ENCODE peak calls at places on chromosomes 1 and 21, in six cellular contexts. A, Z, R, E, K and N are unnamed samples.

GRCh38 chr1:94298861-94299260 is 61.5 kb upstream of the ARHGAP29 start:
- DNase-seq in A (no peak), Z (peak), K (no peak), E (no peak), R (no peak), N (no peak)

GRCh38 chr21:22657786-22658185 is 1659.6 kb downstream of the NCAM2 start:
- DNase-seq in E (no peak), R (no peak), K (no peak), Z (no peak), A (no peak), N (no peak)

GRCh38 chr1:60813051-60813450 is 269.3 kb upstream of the NFIA start:
- DNase-seq in A (no peak), R (no peak), Z (no peak), K (no peak), E (no peak), N (no peak)

GRCh38 chr1:21663251-21663950 is 5.8 kb downstream of the RAP1GAP start:
- DNase-seq in R (no peak), K (no peak), E (no peak), Z (no peak), A (no peak), N (no peak)

GRCh38 chr21:27168084-27168483 is 201.2 kb upstream of the ADAMTS5 start:
- DNase-seq in Z (peak), A (no peak), E (no peak), K (no peak), R (no peak), N (no peak)

GRCh38 chr21:15455819-15456462 is 273.8 kb upstream of the USP25 start:
- DNase-seq in Z (no peak), E (no peak), K (no peak), A (peak), R (no peak), N (no peak)

GRCh38 chr1:85343612-85344255 is 67.3 kb upstream of the BCL10 start:
- DNase-seq in R (no peak), K (no peak), Z (peak), E (peak), A (no peak), N (no peak)

GRCh38 chr1:21239181-21239580 is 51.1 kb downstream of the ECE1 start:
- DNase-seq in K (peak), R (no peak), Z (no peak), E (no peak), A (no peak), N (no peak)

GRCh38 chr1:193927550-193927949 is 741.1 kb upstream of the B3GALT2 start:
- DNase-seq in Z (no peak), R (no peak), A (no peak), E (no peak), K (no peak), N (no peak)

GRCh38 chr21:35072960-35073359 is 23.9 kb upstream of the RUNX1 start:
- DNase-seq in K (no peak), E (no peak), R (no peak), A (no peak), Z (no peak), N (no peak)

GRCh38 chr1:48947761-48948537 is 171.3 kb upstream of the BEND5 start:
- DNase-seq in E (no peak), Z (no peak), K (no peak), R (no peak), A (no peak), N (no peak)

GRCh38 chr1:47444578-47445465 is 7.0 kb downstream of the FOXD2 start:
- DNase-seq in K (peak), R (peak), E (peak), A (no peak), Z (peak), N (peak)

GRCh38 chr1:183164350-183164749 is 21.7 kb upstream of the LAMC2 start:
- DNase-seq in A (peak), Z (peak), E (peak), R (no peak), K (no peak), N (no peak)

GRCh38 chr1:199279872-199280649 is 641.2 kb downstream of the PTPRC start:
- DNase-seq in R (no peak), A (no peak), K (no peak), Z (peak), E (no peak), N (no peak)

GRCh38 chr1:152185544-152186391 is 26.7 kb upstream of the RPTN start:
- DNase-seq in K (peak), R (peak), E (peak), Z (peak), A (no peak), N (no peak)

DNA sequence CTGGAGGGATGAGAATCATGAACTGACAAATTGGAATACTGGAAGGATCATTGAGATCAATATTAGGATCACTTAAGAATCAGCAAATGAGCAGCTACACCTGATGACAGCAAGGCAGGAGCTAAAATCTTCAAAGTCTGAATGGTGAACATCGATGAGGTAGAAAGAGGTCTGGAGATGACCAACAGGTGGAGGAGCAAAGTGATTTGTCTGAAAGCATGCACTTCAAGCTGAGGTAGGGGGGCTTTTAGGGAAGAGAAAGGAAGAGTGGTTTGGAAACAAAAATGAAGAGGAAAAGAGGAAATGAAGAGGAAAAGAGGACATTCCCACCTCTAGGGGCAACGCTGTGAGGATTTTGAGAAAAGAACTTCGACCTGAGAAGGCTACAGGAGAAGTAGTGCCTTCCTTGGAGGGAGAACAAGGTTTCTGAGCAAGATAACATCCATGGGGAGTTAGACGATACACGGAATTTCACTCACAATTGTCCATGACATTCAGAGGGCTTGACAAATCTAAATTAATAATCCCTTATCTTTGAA is 79.0 kb downstream of the APP start:
- DNase-seq in K (no peak), E (no peak), Z (no peak), R (no peak), A (no peak), N (no peak)
- TF ChIP-seq CTCF in K (no peak), E (peak), Z (peak), R (no peak), A (peak), N (no peak)

GRCh38 chr1:108692724-108693655 is 880 bp downstream of the PRPF38B start:
- DNase-seq in E (peak), R (peak), K (peak), A (no peak), Z (peak), N (peak)

GRCh38 chr1:108686609-108687313 is 5.3 kb upstream of the PRPF38B start:
- DNase-seq in R (no peak), E (no peak), A (no peak), Z (peak), K (no peak), N (no peak)

GRCh38 chr1:108695515-108695914 is 3.4 kb downstream of the PRPF38B start:
- DNase-seq in R (no peak), A (no peak), E (no peak), Z (no peak), K (no peak), N (no peak)

GRCh38 chr1:108691128-108691885 is 803 bp upstream of the PRPF38B start:
- DNase-seq in Z (no peak), E (no peak), A (no peak), K (no peak), R (no peak), N (no peak)

DNA sequence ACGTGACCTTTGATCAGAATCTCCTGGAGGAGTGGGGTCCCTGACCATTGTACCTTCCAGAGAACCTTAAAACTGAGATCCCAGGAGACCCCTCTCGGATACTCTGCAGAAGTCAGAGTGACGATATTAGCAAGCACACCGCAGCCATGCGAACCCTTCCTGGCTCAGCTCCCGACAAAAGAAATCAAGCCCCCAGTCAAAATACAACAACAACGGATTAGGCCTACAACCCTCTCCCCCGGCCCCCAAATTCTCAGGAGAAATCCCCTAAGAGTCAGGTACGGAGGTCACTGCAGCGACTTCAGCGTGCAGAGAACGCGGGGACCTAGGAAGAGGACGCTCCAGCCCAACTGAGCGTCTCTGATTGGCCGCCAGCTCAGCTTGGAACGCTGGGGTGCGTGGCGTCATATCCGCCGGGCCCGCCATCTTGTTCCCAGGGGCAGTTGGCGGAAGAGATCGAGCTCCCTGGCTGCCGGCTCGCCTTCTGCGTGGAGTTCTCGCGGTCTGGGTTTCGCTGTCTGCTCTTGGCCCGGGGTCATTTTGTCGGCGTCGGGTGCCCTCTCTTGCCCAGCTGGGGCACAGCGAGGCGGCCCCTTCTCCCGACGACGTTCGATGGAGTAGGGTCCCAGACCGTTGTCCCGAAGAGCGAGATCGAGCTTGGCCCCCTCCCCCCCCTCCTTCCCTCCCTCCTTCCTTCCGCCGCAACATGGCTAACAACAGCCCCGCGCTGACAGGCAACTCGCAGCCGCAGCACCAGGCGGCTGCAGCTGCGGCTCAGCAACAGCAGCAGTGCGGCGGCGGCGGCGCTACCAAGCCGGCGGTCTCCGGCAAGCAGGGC is at the start of gene PRPF38B:
- DNase-seq in E (peak), K (peak), R (peak), A (no peak), Z (peak), N (peak)
- TF ChIP-seq CTCF in E (no peak), K (no peak), R (no peak), A (no peak), Z (no peak), N (no peak)

GRCh38 chr1:15957221-15958090 is 18.4 kb downstream of the ZBTB17 start:
- DNase-seq in K (no peak), E (no peak), Z (no peak), R (peak), A (no peak), N (no peak)

GRCh38 chr1:15958111-15958510 is 17.8 kb downstream of the ZBTB17 start:
- DNase-seq in R (no peak), K (no peak), Z (no peak), A (no peak), E (no peak), N (no peak)

GRCh38 chr1:15959424-15959823 is 16.5 kb downstream of the ZBTB17 start:
- DNase-seq in A (no peak), Z (no peak), R (no peak), E (no peak), K (no peak), N (no peak)

GRCh38 chr1:15959847-15960446 is 16.0 kb downstream of the ZBTB17 start:
- DNase-seq in A (no peak), K (no peak), R (no peak), E (no peak), Z (no peak), N (no peak)

DNA sequence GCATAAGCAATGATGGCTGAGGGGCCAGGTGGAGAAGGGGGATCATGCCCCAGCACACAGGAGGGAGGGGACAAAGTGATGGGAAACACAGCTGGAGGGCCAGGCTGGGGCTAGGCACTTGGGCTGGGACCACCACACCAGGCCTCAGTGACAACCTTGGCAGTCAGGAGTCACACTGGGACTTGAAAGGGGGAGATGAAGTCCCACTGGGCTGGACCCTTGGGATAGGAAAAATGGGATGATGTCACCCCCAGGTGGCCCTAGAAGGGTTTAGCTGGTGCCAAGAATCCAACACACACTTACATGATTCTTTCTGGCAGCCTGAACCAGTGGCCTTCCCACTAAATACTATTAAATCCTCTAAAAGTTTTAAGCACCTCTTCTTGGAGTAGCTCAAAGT is 17.1 kb downstream of the ZBTB17 start:
- DNase-seq in E (no peak), K (no peak), A (no peak), Z (peak), R (no peak), N (no peak)
- TF ChIP-seq CTCF in E (peak), K (no peak), A (no peak), Z (no peak), R (no peak), N (no peak)

GRCh38 chr1:101317590-101317989 is 80.8 kb downstream of the S1PR1 start:
- DNase-seq in Z (no peak), K (no peak), E (no peak), A (no peak), R (no peak), N (no peak)
- TF ChIP-seq CTCF in Z (no peak), K (no peak), E (no peak), A (peak), R (no peak), N (no peak)

GRCh38 chr1:53266038-53266437 is 27.7 kb upstream of the MAGOH start:
- DNase-seq in R (no peak), E (no peak), A (no peak), K (no peak), Z (peak), N (no peak)
- TF ChIP-seq CTCF in R (no peak), E (peak), A (peak), K (no peak), Z (no peak), N (peak)